ENCODE peak calls at places on chromosomes 11 and 22, in eight cellular contexts. C is fibroblast of mammary gland; Y is T-helper 1 cell; G is T-cell; Q is stimulated activated naive CD8-positive, alpha-beta T cell treated with anti-CD3 and anti-CD28 coated beads, Interleukin-15, amount 100 ng/mL, for 72 hours; F is HT1080; U is non-pigmented ciliary epithelial cell; N is type B pancreatic cell. S is an unnamed sample.

GRCh38 chr11:63535734-63536133 is 874 bp upstream of the PLAAT4 start:
- DNase-seq in C (no peak), Y (no peak), G (no peak), Q (peak), F (peak), U (no peak), N (no peak), S (no peak)

GRCh38 chr11:17387280-17387679 is 1.2 kb downstream of the KCNJ11 start:
- DNase-seq in C (no peak), Y (no peak), G (no peak), Q (no peak), F (no peak), U (no peak), N (no peak), S (no peak)

GRCh38 chr11:119501777-119502405 is 78.9 kb upstream of the THY1 start:
- DNase-seq in C (no peak), Y (no peak), G (no peak), Q (no peak), F (no peak), U (no peak), N (no peak), S (no peak)

GRCh38 chr11:126257764-126258163 is 10.9 kb downstream of the SRPRA start:
- DNase-seq in C (peak), Y (no peak), G (no peak), Q (no peak), F (no peak), U (no peak), N (no peak), S (peak)

GRCh38 chr11:65503923-65504670 is 5.3 kb downstream of the MALAT1 start:
- DNase-seq in C (peak), Y (no peak), G (no peak), Q (no peak), F (peak), U (no peak), N (no peak), S (peak)

GRCh38 chr22:27259390-27259789 is 542.2 kb downstream of the MN1 start:
- DNase-seq in C (no peak), Y (no peak), G (no peak), Q (no peak), F (no peak), U (no peak), N (no peak), S (no peak)

GRCh38 chr11:44617671-44618461 is 52.4 kb downstream of the CD82 start:
- DNase-seq in C (no peak), Y (no peak), G (no peak), Q (peak), F (no peak), U (no peak), N (peak), S (no peak)

GRCh38 chr22:35728639-35729308 is 11.1 kb downstream of the APOL5 start:
- DNase-seq in C (no peak), Y (no peak), G (no peak), Q (no peak), F (no peak), U (no peak), N (no peak), S (no peak)

GRCh38 chr11:33724644-33725035 is 11.6 kb downstream of the CD59 start:
- DNase-seq in C (peak), Y (no peak), G (no peak), Q (no peak), F (peak), U (no peak), N (no peak), S (no peak)

GRCh38 chr22:43537019-43537585 is 125.3 kb downstream of the MPPED1 start:
- DNase-seq in C (no peak), Y (no peak), G (no peak), Q (no peak), F (peak), U (no peak), N (no peak), S (no peak)

GRCh38 chr11:124876818-124877630 is 11.8 kb downstream of the ROBO3 start:
- DNase-seq in C (no peak), Y (no peak), G (no peak), Q (no peak), F (no peak), U (no peak), N (no peak), S (no peak)

GRCh38 chr22:28938286-28938833 is 55.0 kb downstream of the ZNRF3 start:
- DNase-seq in C (no peak), Y (no peak), G (no peak), Q (no peak), F (no peak), U (no peak), N (no peak), S (no peak)

GRCh38 chr22:36386351-36386899 is 1.3 kb downstream of the MYH9 start:
- DNase-seq in C (no peak), Y (peak), G (peak), Q (peak), F (no peak), U (no peak), N (no peak), S (peak)

GRCh38 chr11:72840780-72841179 is 26.6 kb downstream of the ATG16L2 start:
- DNase-seq in C (peak), Y (no peak), G (no peak), Q (no peak), F (peak), U (peak), N (no peak), S (peak)

GRCh38 chr11:107482234-107482633 is 24.6 kb upstream of the CWF19L2 start:
- DNase-seq in C (no peak), Y (no peak), G (no peak), Q (no peak), F (no peak), U (no peak), N (no peak), S (no peak)

GRCh38 chr11:61254403-61255025 is 13.5 kb downstream of the PGA5 start:
- DNase-seq in C (peak), Y (peak), G (peak), Q (peak), F (peak), U (peak), N (no peak), S (peak)

GRCh38 chr11:8913961-8914660 is 3.1 kb downstream of the AKIP1 start:
- DNase-seq in C (peak), Y (peak), G (peak), Q (peak), F (peak), U (no peak), N (no peak), S (no peak)

GRCh38 chr11:87239001-87239400 is 201.3 kb downstream of the TMEM135 start:
- DNase-seq in C (no peak), Y (no peak), G (no peak), Q (no peak), F (no peak), U (no peak), N (no peak), S (no peak)

GRCh38 chr11:119699227-119699626 is 29.8 kb downstream of the NECTIN1 start:
- DNase-seq in C (peak), Y (no peak), G (no peak), Q (no peak), F (no peak), U (no peak), N (no peak), S (no peak)

GRCh38 chr11:76656087-76656531 is 14.4 kb downstream of the LRRC32 start:
- DNase-seq in C (no peak), Y (no peak), G (no peak), Q (peak), F (no peak), U (no peak), N (peak), S (no peak)

GRCh38 chr11:117902001-117902855 is 25.8 kb upstream of the FXYD6 start:
- DNase-seq in C (no peak), Y (no peak), G (no peak), Q (no peak), F (no peak), U (no peak), N (no peak), S (no peak)

GRCh38 chr11:72764503-72764902 is 12.3 kb upstream of the ARAP1 start:
- DNase-seq in C (no peak), Y (no peak), G (no peak), Q (no peak), F (no peak), U (no peak), N (no peak), S (no peak)

GRCh38 chr11:66363805-66364535 is 7.6 kb downstream of the SLC29A2 start:
- DNase-seq in C (peak), Y (peak), G (peak), Q (peak), F (no peak), U (no peak), N (no peak), S (no peak)

GRCh38 chr11:32232516-32232915 is 141.6 kb downstream of the RCN1 start:
- DNase-seq in C (no peak), Y (no peak), G (no peak), Q (no peak), F (no peak), U (no peak), N (no peak), S (no peak)

GRCh38 chr11:90639687-90640086 is 416.8 kb upstream of the CHORDC1 start:
- DNase-seq in C (no peak), Y (no peak), G (no peak), Q (no peak), F (peak), U (no peak), N (no peak), S (no peak)

GRCh38 chr22:19855504-19856409 is 1.1 kb upstream of the GNB1L start:
- DNase-seq in C (peak), Y (no peak), G (no peak), Q (peak), F (peak), U (no peak), N (peak), S (no peak)

GRCh38 chr11:26028294-26028954 is 303.5 kb upstream of the ANO3 start:
- DNase-seq in C (peak), Y (no peak), G (no peak), Q (no peak), F (peak), U (peak), N (no peak), S (no peak)

GRCh38 chr11:130413383-130414106 is 14.9 kb downstream of the ADAMTS8 start:
- DNase-seq in C (peak), Y (no peak), G (no peak), Q (no peak), F (peak), U (peak), N (no peak), S (peak)

GRCh38 chr11:8030526-8031247 is 43.5 kb downstream of the EIF3F start:
- DNase-seq in C (no peak), Y (no peak), G (no peak), Q (no peak), F (no peak), U (no peak), N (no peak), S (no peak)